ENCODE peak calls at places on chromosomes 16 and 17, in four cellular contexts. One of them, this sample, is unnamed.
A peak's percentile ranks its signal among the peaks of the same experiment; 100 is the strongest.

GRCh38 chr17:46178550-46179198 is 14.6 kb downstream of the KANSL1 start:
- DNase-seq in K562: no peak
- DNase-seq in HepG2: no peak
- DNase-seq in WTC11: no peak
- DNase-seq in this sample: no peak

GRCh38 chr16:57815987-57816745 is 13.9 kb upstream of the KIFC3 start:
- DNase-seq in K562: peak; percentile 53
- DNase-seq in HepG2: no peak
- DNase-seq in WTC11: peak; percentile 64
- DNase-seq in this sample: no peak

GRCh38 chr17:27956601-27957445 is 63.7 kb upstream of the LYRM9 start:
- DNase-seq in WTC11: peak; percentile 23
- DNase-seq in HepG2: no peak
- DNase-seq in K562: peak; percentile 83
- DNase-seq in this sample: no peak

GRCh38 chr17:79612468-79613194 is 1.8 kb upstream of the RBFOX3 start:
- DNase-seq in K562: peak; percentile 81
- DNase-seq in HepG2: peak; percentile 46
- DNase-seq in WTC11: peak; percentile 93
- DNase-seq in this sample: no peak

GRCh38 chr17:60679287-60679686 is 1.6 kb downstream of the BCAS3 start:
- DNase-seq in HepG2: no peak
- DNase-seq in WTC11: no peak
- DNase-seq in K562: no peak
- DNase-seq in this sample: no peak

GRCh38 chr16:1300664-1301476 is 8.6 kb upstream of the UBE2I start:
- DNase-seq in HepG2: peak; percentile 55
- DNase-seq in K562: peak; percentile 87
- DNase-seq in WTC11: peak; percentile 83
- DNase-seq in this sample: no peak

GRCh38 chr16:728131-728889 is 1.4 kb downstream of the HAGHL start:
- DNase-seq in HepG2: no peak
- DNase-seq in WTC11: peak; percentile 77
- DNase-seq in K562: peak; percentile 90
- DNase-seq in this sample: no peak

GRCh38 chr16:67277999-67278772 is 1.1 kb upstream of the PLEKHG4 start:
- DNase-seq in WTC11: no peak
- DNase-seq in K562: no peak
- DNase-seq in HepG2: peak; percentile 43
- DNase-seq in this sample: no peak

GRCh38 chr16:89373355-89374110 is 116.8 kb downstream of the ANKRD11 start:
- DNase-seq in HepG2: no peak
- DNase-seq in K562: no peak
- DNase-seq in WTC11: no peak
- DNase-seq in this sample: no peak

GRCh38 chr16:89446975-89447293 is 43.4 kb downstream of the ANKRD11 start:
- DNase-seq in K562: no peak
- DNase-seq in WTC11: no peak
- DNase-seq in HepG2: no peak
- DNase-seq in this sample: no peak

GRCh38 chr17:78583091-78583490 is 5.9 kb upstream of the DNAH17 start:
- DNase-seq in K562: peak; percentile 65
- DNase-seq in WTC11: peak; percentile 52
- DNase-seq in HepG2: no peak
- DNase-seq in this sample: no peak

GRCh38 chr16:35210681-35211433 is 1751.4 kb downstream of the TP53TG3F start:
- DNase-seq in HepG2: no peak
- DNase-seq in WTC11: no peak
- DNase-seq in K562: no peak
- DNase-seq in this sample: no peak

GRCh38 chr17:35243459-35244204 is 760 bp downstream of the SLFN5 start:
- DNase-seq in WTC11: peak; percentile 27
- DNase-seq in HepG2: no peak
- DNase-seq in K562: no peak
- DNase-seq in this sample: no peak

GRCh38 chr16:56789360-56789759 is 59.4 kb downstream of the NUP93 start:
- DNase-seq in HepG2: peak; percentile 69
- DNase-seq in WTC11: no peak
- DNase-seq in K562: no peak
- DNase-seq in this sample: no peak

GRCh38 chr16:272633-273546 is 2.9 kb downstream of the RGS11 start:
- DNase-seq in K562: no peak
- DNase-seq in WTC11: no peak
- DNase-seq in HepG2: peak; percentile 30
- DNase-seq in this sample: no peak

GRCh38 chr16:26623442-26623841 is 443.3 kb upstream of the C16orf82 start:
- DNase-seq in WTC11: no peak
- DNase-seq in K562: no peak
- DNase-seq in HepG2: no peak
- DNase-seq in this sample: no peak

GRCh38 chr16:69754143-69754468 is 620 bp downstream of the NOB1 start:
- DNase-seq in HepG2: no peak
- DNase-seq in WTC11: no peak
- DNase-seq in K562: no peak
- DNase-seq in this sample: no peak

GRCh38 chr17:72351365-72351764 is 230.5 kb downstream of the SOX9 start:
- DNase-seq in WTC11: no peak
- DNase-seq in K562: no peak
- DNase-seq in HepG2: no peak
- DNase-seq in this sample: no peak

GRCh38 chr17:72351884-72352346 is 231.1 kb downstream of the SOX9 start:
- DNase-seq in K562: no peak
- DNase-seq in HepG2: no peak
- DNase-seq in WTC11: peak; percentile 30
- DNase-seq in this sample: no peak

GRCh38 chr17:72346306-72346705 is 225.5 kb downstream of the SOX9 start:
- DNase-seq in K562: no peak
- DNase-seq in WTC11: no peak
- DNase-seq in HepG2: peak; percentile 72
- DNase-seq in this sample: no peak

GRCh38 chr17:72349011-72349410 is 228.2 kb downstream of the SOX9 start:
- DNase-seq in K562: no peak
- DNase-seq in HepG2: no peak
- DNase-seq in WTC11: no peak
- DNase-seq in this sample: no peak

GRCh38 chr17:72349508-72350472 is 229.0 kb downstream of the SOX9 start:
- DNase-seq in WTC11: no peak
- DNase-seq in K562: no peak
- DNase-seq in HepG2: no peak
- DNase-seq in this sample: no peak
- TF ChIP-seq TCF7 in WTC11: no peak
- TF ChIP-seq TCF7 in K562: no peak
- TF ChIP-seq TCF7 in HepG2: no peak
- TF ChIP-seq TCF7 in this sample: no peak

GRCh38 chr17:66272699-66273390 is 29.6 kb upstream of the PRKCA start:
- DNase-seq in K562: peak; percentile 62
- DNase-seq in HepG2: no peak
- DNase-seq in WTC11: no peak
- DNase-seq in this sample: no peak

GRCh38 chr17:66276328-66276937 is 26.0 kb upstream of the PRKCA start:
- DNase-seq in WTC11: no peak
- DNase-seq in HepG2: peak; percentile 59
- DNase-seq in K562: no peak
- DNase-seq in this sample: no peak

GRCh38 chr17:66271512-66271911 is 30.9 kb upstream of the PRKCA start:
- DNase-seq in HepG2: no peak
- DNase-seq in WTC11: no peak
- DNase-seq in K562: no peak
- DNase-seq in this sample: no peak

GRCh38 chr17:66273391-66273722 is 29.1 kb upstream of the PRKCA start:
- DNase-seq in HepG2: no peak
- DNase-seq in K562: no peak
- DNase-seq in WTC11: no peak
- DNase-seq in this sample: no peak

DNA sequence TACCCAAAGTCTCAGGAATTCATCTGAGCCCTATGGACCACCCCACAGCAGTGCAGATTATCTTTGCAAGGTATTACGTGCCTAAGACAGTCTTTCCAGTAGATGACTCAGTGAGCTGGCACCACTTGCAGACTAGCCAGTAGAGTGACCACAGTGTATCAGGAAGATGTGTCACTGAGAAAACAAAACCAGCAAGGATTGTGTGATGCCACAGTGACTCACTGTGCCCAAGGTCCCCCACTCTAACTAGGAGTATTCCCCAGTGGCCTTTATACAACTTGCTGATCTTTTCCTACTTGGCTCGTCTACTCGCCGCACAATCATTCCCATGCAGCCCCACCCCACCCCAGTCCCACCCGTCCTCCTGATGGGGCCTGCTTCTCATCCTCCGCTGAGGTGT is 26.8 kb upstream of the PRKCA start:
- DNase-seq in WTC11: no peak
- DNase-seq in HepG2: peak; percentile 80
- DNase-seq in K562: no peak
- DNase-seq in this sample: no peak
- TF ChIP-seq TCF7 in WTC11: no peak
- TF ChIP-seq TCF7 in HepG2: no peak
- TF ChIP-seq TCF7 in K562: no peak
- TF ChIP-seq TCF7 in this sample: no peak

GRCh38 chr16:65111306-65111705 is 10.6 kb downstream of the CDH11 start:
- DNase-seq in WTC11: no peak
- DNase-seq in HepG2: no peak
- DNase-seq in K562: no peak
- DNase-seq in this sample: no peak
- TF ChIP-seq TCF7 in WTC11: no peak
- TF ChIP-seq TCF7 in HepG2: no peak
- TF ChIP-seq TCF7 in K562: no peak
- TF ChIP-seq TCF7 in this sample: no peak

GRCh38 chr17:83053779-83054451 is 25.5 kb upstream of the METRNL start:
- DNase-seq in WTC11: no peak
- DNase-seq in K562: no peak
- DNase-seq in HepG2: no peak
- DNase-seq in this sample: no peak
- TF ChIP-seq TCF7 in WTC11: no peak
- TF ChIP-seq TCF7 in K562: no peak
- TF ChIP-seq TCF7 in HepG2: no peak
- TF ChIP-seq TCF7 in this sample: no peak

GRCh38 chr17:36463916-36464764 is 22.3 kb upstream of the ZNHIT3 start:
- DNase-seq in HepG2: peak; percentile 45
- DNase-seq in WTC11: peak; percentile 94
- DNase-seq in K562: peak; percentile 91
- DNase-seq in this sample: no peak
- TF ChIP-seq TCF7 in HepG2: no peak
- TF ChIP-seq TCF7 in WTC11: peak; percentile 91
- TF ChIP-seq TCF7 in K562: no peak
- TF ChIP-seq TCF7 in this sample: no peak

GRCh38 chr16:52441886-52442285 is 105.1 kb downstream of the TOX3 start:
- DNase-seq in K562: no peak
- DNase-seq in HepG2: no peak
- DNase-seq in WTC11: no peak
- DNase-seq in this sample: no peak

GRCh38 chr16:52450906-52451305 is 96.0 kb downstream of the TOX3 start:
- DNase-seq in WTC11: no peak
- DNase-seq in K562: no peak
- DNase-seq in HepG2: no peak
- DNase-seq in this sample: no peak

GRCh38 chr16:52450241-52450640 is 96.7 kb downstream of the TOX3 start:
- DNase-seq in HepG2: no peak
- DNase-seq in WTC11: no peak
- DNase-seq in K562: no peak
- DNase-seq in this sample: no peak

GRCh38 chr16:52440248-52440647 is 106.7 kb downstream of the TOX3 start:
- DNase-seq in HepG2: no peak
- DNase-seq in WTC11: no peak
- DNase-seq in K562: no peak
- DNase-seq in this sample: no peak

DNA sequence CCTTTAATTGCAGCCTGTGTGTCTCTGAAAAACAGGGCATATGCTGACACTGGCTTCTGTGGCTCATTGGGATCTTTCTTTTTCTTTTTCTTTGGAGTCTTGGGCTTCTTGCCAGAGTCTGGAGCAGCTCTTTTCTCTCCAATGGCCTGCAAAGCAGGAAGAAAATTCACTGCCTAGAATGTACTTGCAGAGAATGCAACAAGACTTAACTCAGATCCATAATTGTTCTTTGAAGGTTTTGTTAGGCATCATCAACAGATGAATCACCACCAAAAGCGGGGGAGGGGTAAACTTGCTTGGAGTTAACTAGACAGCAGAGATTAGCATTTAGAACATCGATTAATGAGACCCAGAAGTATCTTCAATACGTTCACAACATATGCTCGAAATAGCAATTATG is 100.9 kb downstream of the TOX3 start:
- DNase-seq in K562: no peak
- DNase-seq in WTC11: no peak
- DNase-seq in HepG2: peak; percentile 16
- DNase-seq in this sample: no peak
- TF ChIP-seq TCF7 in K562: no peak
- TF ChIP-seq TCF7 in WTC11: no peak
- TF ChIP-seq TCF7 in HepG2: no peak
- TF ChIP-seq TCF7 in this sample: no peak

DNA sequence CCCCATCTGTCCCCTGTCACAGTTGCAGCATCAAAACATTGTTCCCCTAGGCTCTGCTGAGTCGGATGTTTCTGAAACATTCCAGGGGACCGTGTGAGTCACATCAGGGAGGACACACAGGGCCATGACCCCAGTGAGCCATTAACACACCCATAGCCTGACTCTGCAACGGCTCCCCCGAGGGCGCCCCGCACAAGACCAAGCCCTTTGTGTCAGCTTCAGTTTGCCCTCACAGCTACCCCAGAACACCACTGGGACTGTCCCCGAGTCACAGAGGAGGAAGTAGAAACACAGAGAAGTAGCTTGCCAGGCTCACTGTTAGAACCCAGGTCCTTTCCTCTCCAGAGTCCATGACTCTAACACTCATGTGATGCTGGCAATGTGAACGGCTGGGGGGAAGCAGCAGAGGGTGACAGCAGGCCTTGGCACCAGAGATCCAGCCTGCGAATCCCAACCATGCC is 63.2 kb upstream of the HSBP1 start:
- DNase-seq in K562: no peak
- DNase-seq in HepG2: no peak
- DNase-seq in WTC11: no peak
- DNase-seq in this sample: no peak
- TF ChIP-seq TCF7 in K562: no peak
- TF ChIP-seq TCF7 in HepG2: no peak
- TF ChIP-seq TCF7 in WTC11: no peak
- TF ChIP-seq TCF7 in this sample: no peak